ENCODE peak calls at places on chromosome 4, in four cellular contexts. A, O, S and I are unnamed samples.
A peak's percentile ranks its signal among the peaks of the same experiment; 100 is the strongest.

GRCh38 chr4:80492761-80493160 is 157.2 kb downstream of the CFAP299 start:
- DNase-seq in O (peak; percentile 82), A (no peak), S (no peak), I (no peak)

GRCh38 chr4:80036949-80037348 is 36.1 kb downstream of the ANTXR2 start:
- DNase-seq in A (no peak), O (no peak), S (peak; percentile 47), I (no peak)

GRCh38 chr4:110678517-110678916 is 55.6 kb upstream of the PITX2 start:
- DNase-seq in O (no peak), A (no peak), S (no peak), I (no peak)

GRCh38 chr4:36322921-36323354 is 41.5 kb downstream of the DTHD1 start:
- DNase-seq in A (no peak), O (no peak), S (no peak), I (no peak)

GRCh38 chr4:7843831-7844230 is 95.8 kb downstream of the AFAP1 start:
- DNase-seq in O (no peak), S (no peak), A (no peak), I (no peak)

GRCh38 chr4:122842984-122843531 is 16.4 kb downstream of the FGF2 start:
- DNase-seq in A (no peak), S (no peak), O (no peak), I (no peak)

GRCh38 chr4:37748546-37748945 is 62.4 kb upstream of the RELL1 start:
- DNase-seq in A (no peak), O (no peak), S (no peak), I (no peak)

GRCh38 chr4:173735055-173735454 is 205.0 kb upstream of the HAND2 start:
- DNase-seq in S (no peak), A (no peak), O (no peak), I (no peak)

GRCh38 chr4:141473026-141473540 is 163.3 kb upstream of the IL15 start:
- DNase-seq in O (no peak), S (no peak), A (no peak), I (no peak)

GRCh38 chr4:186643501-186644315 is 79.9 kb downstream of the FAT1 start:
- DNase-seq in O (no peak), S (no peak), A (no peak), I (no peak)

GRCh38 chr4:79917246-79917645 is 155.8 kb downstream of the ANTXR2 start:
- DNase-seq in O (peak; percentile 66), A (peak; percentile 45), S (peak; percentile 46), I (no peak)

GRCh38 chr4:20764353-20764752 is 64.1 kb downstream of the PACRGL start:
- DNase-seq in S (peak; percentile 12), A (no peak), O (no peak), I (no peak)

GRCh38 chr4:153522800-153523089 is 56.6 kb downstream of the TMEM131L start:
- DNase-seq in A (no peak), O (no peak), S (no peak), I (no peak)

GRCh38 chr4:69753666-69754065 is 6.8 kb downstream of the SULT1B1 start:
- DNase-seq in O (no peak), S (no peak), A (no peak), I (no peak)

GRCh38 chr4:185215261-185215660 is 5.9 kb downstream of the SNX25 start:
- DNase-seq in S (no peak), O (no peak), A (no peak), I (no peak)

GRCh38 chr4:183492791-183493221 is 12.1 kb upstream of the ING2 start:
- DNase-seq in A (no peak), S (peak; percentile 40), O (no peak), I (no peak)

GRCh38 chr4:102541708-102542107 is 40.5 kb downstream of the NFKB1 start:
- DNase-seq in O (no peak), S (no peak), A (no peak), I (no peak)

GRCh38 chr4:37884855-37885487 is 5.9 kb upstream of the TBC1D1 start:
- DNase-seq in S (no peak), O (no peak), A (no peak), I (no peak)

DNA sequence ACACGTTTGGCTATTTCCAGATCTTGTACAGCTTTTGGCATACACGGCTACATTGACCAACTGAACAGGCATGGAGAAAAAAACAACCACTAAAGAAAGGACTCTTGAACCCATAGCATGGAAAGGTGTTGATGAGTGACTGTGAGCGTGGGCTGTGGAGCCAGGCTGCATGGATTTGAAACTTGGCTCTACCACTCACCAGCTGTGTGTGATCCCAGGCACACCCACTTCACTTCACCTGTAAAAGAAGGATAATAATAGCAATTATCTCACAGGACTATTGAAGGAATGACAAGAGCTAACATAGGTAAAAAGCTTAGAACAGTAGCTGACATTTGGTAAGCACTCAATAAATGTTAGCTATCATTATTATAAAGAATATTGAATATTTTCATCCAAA is 301.7 kb upstream of the CPEB2 start:
- DNase-seq in O (no peak), S (no peak), A (no peak), I (no peak)
- TF ChIP-seq CTCF in O (no peak), S (no peak), A (no peak), I (no peak)

GRCh38 chr4:82213485-82214162 is 160.2 kb downstream of the HNRNPD start:
- DNase-seq in O (no peak), A (no peak), S (no peak), I (no peak)
- TF ChIP-seq CTCF in O (no peak), A (no peak), S (no peak), I (no peak)

DNA sequence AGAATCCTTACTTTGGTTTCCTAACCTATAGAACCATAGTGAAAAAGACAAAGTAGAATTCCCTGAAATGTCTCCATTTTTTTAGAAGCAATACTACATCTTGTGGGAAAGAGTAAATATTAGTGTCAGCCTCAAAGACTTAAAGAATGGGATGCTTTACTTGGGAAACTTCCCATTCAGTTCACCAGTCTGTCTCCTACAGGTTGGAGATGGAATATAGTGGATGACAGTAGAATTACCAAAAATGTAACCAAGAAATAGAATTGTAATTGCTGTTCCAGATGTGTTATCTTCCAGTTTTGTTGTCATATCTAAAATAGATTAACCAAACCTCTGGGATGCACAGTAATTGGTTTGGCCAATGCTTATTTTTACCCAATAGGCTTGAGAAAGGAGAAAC is 338.6 kb upstream of the GRID2 start:
- DNase-seq in S (no peak), O (no peak), A (no peak), I (no peak)
- TF ChIP-seq CTCF in S (no peak), O (no peak), A (no peak), I (no peak)

DNA sequence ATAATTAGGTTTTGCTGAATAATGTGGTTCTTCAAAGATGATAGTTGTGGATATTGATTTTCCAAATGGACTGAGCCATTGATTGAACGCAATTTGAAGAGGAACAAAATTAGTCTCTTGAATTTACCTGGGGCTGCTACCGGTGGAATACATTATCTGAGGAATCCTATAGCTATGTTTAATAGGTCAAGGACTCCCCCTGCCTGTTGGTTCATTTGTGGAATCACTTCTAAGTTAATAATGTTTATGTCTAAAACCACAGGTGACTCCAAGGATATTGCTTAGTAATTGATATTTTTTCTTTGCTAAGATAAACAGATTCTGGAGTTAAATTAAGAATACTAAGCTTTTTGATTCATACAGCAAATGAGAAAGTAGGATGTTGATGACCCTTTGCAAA is 576.0 kb upstream of the PABPC4L start:
- DNase-seq in S (no peak), O (no peak), A (no peak), I (no peak)
- TF ChIP-seq CTCF in S (no peak), O (no peak), A (no peak), I (no peak)

GRCh38 chr4:47705326-47705981 is 132.4 kb downstream of the CORIN start:
- DNase-seq in S (no peak), A (no peak), O (no peak), I (no peak)
- TF ChIP-seq CTCF in S (peak; percentile 54), A (no peak), O (no peak), I (no peak)

GRCh38 chr4:84968936-84969335 is 2.4 kb upstream of the WDFY3 start:
- DNase-seq in A (no peak), O (no peak), S (no peak), I (no peak)

GRCh38 chr4:84966382-84967291 is at the start of gene WDFY3:
- DNase-seq in S (peak; percentile 89), A (no peak), O (peak; percentile 82), I (peak; percentile 83)

GRCh38 chr4:84965558-84966381 is 720 bp downstream of the WDFY3 start:
- DNase-seq in A (no peak), S (no peak), O (peak; percentile 47), I (no peak)

GRCh38 chr4:84967292-84967651 is 782 bp upstream of the WDFY3 start:
- DNase-seq in O (no peak), A (no peak), S (no peak), I (no peak)

DNA sequence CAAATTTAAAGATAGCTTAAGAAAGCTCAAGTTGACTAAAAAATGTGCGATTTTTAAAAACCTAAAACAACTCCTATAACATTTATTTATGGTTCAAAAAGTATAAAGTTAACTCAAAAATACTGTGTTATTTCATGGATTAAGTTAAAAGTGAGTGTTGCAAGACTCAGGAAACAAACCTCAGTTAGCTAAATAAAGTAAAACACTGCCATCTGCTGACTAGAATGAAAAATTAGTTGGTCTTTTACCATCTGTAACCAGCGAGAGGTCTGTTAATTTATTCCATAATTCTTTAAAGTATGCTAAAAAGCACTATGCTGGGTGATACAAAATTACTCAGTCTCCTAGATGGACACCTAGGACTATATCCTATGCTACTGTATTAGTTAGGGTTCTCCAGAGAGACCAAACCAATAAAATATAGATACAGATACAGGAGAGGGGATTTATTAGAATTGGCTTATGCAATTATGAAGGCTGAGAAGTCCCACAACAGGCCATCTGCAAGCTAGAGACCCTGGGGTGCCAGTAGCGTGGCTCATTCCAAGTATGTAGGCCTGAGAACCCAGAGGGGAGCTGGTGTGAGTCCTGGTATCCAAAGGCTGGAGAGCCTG is 4.9 kb upstream of the WDFY3 start:
- DNase-seq in A (no peak), S (no peak), O (no peak), I (no peak)
- TF ChIP-seq CTCF in A (peak; percentile 60), S (no peak), O (no peak), I (peak; percentile 80)

DNA sequence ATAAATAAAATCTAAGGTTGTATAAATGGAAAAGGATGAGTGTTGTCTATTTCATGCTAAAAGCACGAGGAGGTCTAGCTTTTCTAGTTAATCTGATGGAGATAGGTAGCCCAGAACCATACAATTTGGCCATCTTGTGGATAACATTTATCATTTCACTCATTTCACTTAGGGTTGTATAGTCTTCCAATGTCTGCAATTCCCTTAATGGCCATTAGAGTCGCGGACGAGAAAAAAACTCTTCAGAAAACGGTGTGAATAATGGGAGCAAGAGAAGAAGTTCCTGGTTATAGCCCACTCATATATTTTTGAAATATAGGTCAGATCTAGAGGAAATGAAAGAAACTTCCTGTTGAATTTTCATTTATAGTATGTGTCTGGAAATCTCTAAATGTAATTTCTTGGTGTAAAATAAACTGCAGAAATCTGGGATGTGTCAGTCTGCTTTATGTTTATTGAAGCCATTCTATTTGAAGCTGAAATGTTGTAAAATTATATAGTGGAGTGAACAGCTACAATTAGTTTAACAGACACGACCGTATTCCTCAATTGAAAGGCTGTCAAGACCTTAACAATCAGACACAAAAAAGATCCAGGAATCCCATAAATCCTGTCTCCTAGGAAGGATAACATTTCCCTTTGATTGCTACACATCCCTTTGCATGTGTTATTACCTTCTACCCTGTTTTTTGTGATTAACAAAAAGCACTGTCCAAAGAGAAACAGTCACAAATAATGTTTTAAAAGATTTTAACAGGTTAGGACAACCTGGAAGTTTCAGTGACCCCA is 47.7 kb upstream of the MGST2 start:
- DNase-seq in S (no peak), O (no peak), A (no peak), I (no peak)
- TF ChIP-seq CTCF in S (peak; percentile 47), O (no peak), A (peak; percentile 19), I (peak; percentile 37)

GRCh38 chr4:77120888-77121508 is 36.0 kb upstream of the CCNG2 start:
- DNase-seq in O (peak; percentile 47), S (no peak), A (peak; percentile 53), I (no peak)
- TF ChIP-seq CTCF in O (no peak), S (peak; percentile 14), A (peak; percentile 42), I (no peak)

GRCh38 chr4:76626686-76627465 is 191.8 kb downstream of the SHROOM3 start:
- DNase-seq in S (peak; percentile 34), A (no peak), O (no peak), I (no peak)
- TF ChIP-seq CTCF in S (peak; percentile 72), A (no peak), O (no peak), I (no peak)